ENCODE peak calls at places on chromosomes 11 and 22, in nine cellular contexts. One of them, this sample, is unnamed.

GRCh38 chr11:113806403-113806802 is 26.8 kb downstream of the CLDN25 start:
- DNase-seq in HFFc6: peak
- DNase-seq in NB4: peak
- DNase-seq in NCI-H510A: no peak
- DNase-seq in NCI-H1105: no peak
- DNase-seq in lower leg skin: no peak
- DNase-seq in hypothalamus: no peak
- DNase-seq in GM13977: no peak
- DNase-seq in NCI-H345: no peak
- DNase-seq in this sample: no peak

GRCh38 chr11:14414470-14415461 is 55.8 kb upstream of the RRAS2 start:
- DNase-seq in HFFc6: no peak
- DNase-seq in NB4: no peak
- DNase-seq in NCI-H510A: no peak
- DNase-seq in NCI-H1105: no peak
- DNase-seq in lower leg skin: no peak
- DNase-seq in hypothalamus: no peak
- DNase-seq in GM13977: peak
- DNase-seq in NCI-H345: no peak
- DNase-seq in this sample: no peak

GRCh38 chr22:28821452-28821851 is 21.1 kb upstream of the XBP1 start:
- DNase-seq in HFFc6: no peak
- DNase-seq in NB4: no peak
- DNase-seq in NCI-H510A: no peak
- DNase-seq in NCI-H1105: no peak
- DNase-seq in lower leg skin: no peak
- DNase-seq in hypothalamus: no peak
- DNase-seq in GM13977: no peak
- DNase-seq in NCI-H345: no peak
- DNase-seq in this sample: no peak

GRCh38 chr22:43925433-43926348 is 2.1 kb downstream of the PNPLA3 start:
- DNase-seq in HFFc6: no peak
- DNase-seq in NB4: no peak
- DNase-seq in NCI-H510A: no peak
- DNase-seq in NCI-H1105: no peak
- DNase-seq in lower leg skin: no peak
- DNase-seq in hypothalamus: no peak
- DNase-seq in GM13977: no peak
- DNase-seq in NCI-H345: peak
- DNase-seq in this sample: no peak

GRCh38 chr11:18459634-18460033 is 4.0 kb downstream of the LDHAL6A start:
- DNase-seq in HFFc6: no peak
- DNase-seq in NB4: no peak
- DNase-seq in NCI-H510A: no peak
- DNase-seq in NCI-H1105: no peak
- DNase-seq in lower leg skin: no peak
- DNase-seq in hypothalamus: no peak
- DNase-seq in GM13977: no peak
- DNase-seq in NCI-H345: no peak
- DNase-seq in this sample: no peak

GRCh38 chr11:105148241-105148640 is 8.7 kb upstream of the CARD18 start:
- DNase-seq in HFFc6: peak
- DNase-seq in NB4: no peak
- DNase-seq in NCI-H510A: no peak
- DNase-seq in NCI-H1105: no peak
- DNase-seq in lower leg skin: no peak
- DNase-seq in hypothalamus: no peak
- DNase-seq in GM13977: no peak
- DNase-seq in NCI-H345: no peak
- DNase-seq in this sample: no peak

GRCh38 chr11:14904745-14905103 is 12.7 kb upstream of the CYP2R1 start:
- DNase-seq in HFFc6: no peak
- DNase-seq in NB4: peak
- DNase-seq in NCI-H510A: no peak
- DNase-seq in NCI-H1105: no peak
- DNase-seq in lower leg skin: peak
- DNase-seq in hypothalamus: peak
- DNase-seq in GM13977: peak
- DNase-seq in NCI-H345: no peak
- DNase-seq in this sample: no peak

GRCh38 chr11:827146-827860 is 416 bp upstream of the CRACR2B start:
- DNase-seq in HFFc6: no peak
- DNase-seq in NB4: peak
- DNase-seq in NCI-H510A: no peak
- DNase-seq in NCI-H1105: no peak
- DNase-seq in lower leg skin: no peak
- DNase-seq in hypothalamus: no peak
- DNase-seq in GM13977: peak
- DNase-seq in NCI-H345: peak
- DNase-seq in this sample: no peak

GRCh38 chr11:15935370-15935769 is 421.0 kb downstream of the SOX6 start:
- DNase-seq in HFFc6: no peak
- DNase-seq in NB4: no peak
- DNase-seq in NCI-H510A: no peak
- DNase-seq in NCI-H1105: no peak
- DNase-seq in lower leg skin: peak
- DNase-seq in hypothalamus: no peak
- DNase-seq in GM13977: no peak
- DNase-seq in NCI-H345: no peak
- DNase-seq in this sample: no peak

GRCh38 chr11:36231300-36231699 is 57.9 kb downstream of the COMMD9 start:
- DNase-seq in HFFc6: peak
- DNase-seq in NB4: no peak
- DNase-seq in NCI-H510A: no peak
- DNase-seq in NCI-H1105: no peak
- DNase-seq in lower leg skin: no peak
- DNase-seq in hypothalamus: no peak
- DNase-seq in GM13977: no peak
- DNase-seq in NCI-H345: no peak
- DNase-seq in this sample: no peak

This sample was measured in NCI-H187 treated with DMSO at 0.1 percent for 48 hours.